ENCODE peak calls at places on chromosomes 5 and 9, in seven cellular contexts. V is non-pigmented ciliary epithelial cell; F is activated CD4-positive, alpha-beta T cell treated with anti-CD3 and anti-CD28 coated beads, Interleukin-2, amount 50 U/mL, for 4 hours; U is GM20000; C is amygdala; Z is DMS 273 treated with DMSO at 0.1 percent for 48 hours; J is left ventricle myocardium inferior. B is an unnamed sample.

GRCh38 chr9:136010176-136010575 is 49.0 kb upstream of the UBAC1 start:
- DNase-seq in U (no peak), V (no peak), F (no peak), C (no peak), Z (no peak), J (no peak), B (peak; percentile 13)

GRCh38 chr5:116440329-116440895 is 134.2 kb downstream of the SEMA6A start:
- DNase-seq in U (no peak), Z (no peak), V (no peak), J (no peak), F (no peak), C (no peak), B (no peak)

GRCh38 chr9:124570942-124571666 is 63.9 kb upstream of the NR5A1 start:
- DNase-seq in C (no peak), U (no peak), V (no peak), J (no peak), Z (no peak), F (no peak), B (no peak)

GRCh38 chr5:39224196-39224754 is 4.9 kb upstream of the FYB1 start:
- DNase-seq in V (peak; percentile 32), Z (no peak), U (no peak), C (no peak), J (no peak), F (no peak), B (peak; percentile 82)

GRCh38 chr5:146745937-146746577 is 132.5 kb downstream of the PPP2R2B start:
- DNase-seq in C (no peak), F (no peak), J (no peak), U (no peak), Z (no peak), V (no peak), B (no peak)

GRCh38 chr9:93464876-93465275 is 11.5 kb upstream of the FAM120AOS start:
- DNase-seq in Z (no peak), F (no peak), J (no peak), C (no peak), U (no peak), V (no peak), B (no peak)

GRCh38 chr9:70574222-70574837 is 159.9 kb upstream of the KLF9 start:
- DNase-seq in U (no peak), Z (no peak), C (no peak), V (no peak), F (no peak), J (no peak), B (peak; percentile 48)

GRCh38 chr9:89522261-89522978 is 24.5 kb upstream of the SEMA4D start:
- DNase-seq in Z (no peak), F (peak; percentile 66), C (no peak), U (peak; percentile 84), J (no peak), V (no peak), B (no peak)

GRCh38 chr5:38130346-38130745 is 128.0 kb upstream of the EGFLAM start:
- DNase-seq in Z (no peak), F (no peak), C (no peak), V (no peak), U (no peak), J (no peak), B (no peak)

GRCh38 chr9:95264954-95265615 is 52.4 kb downstream of the FANCC start:
- DNase-seq in F (no peak), J (no peak), C (no peak), Z (no peak), U (no peak), V (peak; percentile 11), B (no peak)

GRCh38 chr5:144583493-144584154 is 413.0 kb downstream of the KCTD16 start:
- DNase-seq in C (no peak), U (no peak), J (no peak), Z (no peak), F (no peak), V (no peak), B (no peak)